ENCODE peak calls at places on chromosomes 7 and 10, in seven cellular contexts. F is stimulated activated CD8-positive, alpha-beta memory T cell treated with anti-CD3 and anti-CD28 coated beads, Interleukin-7, amount 100 ng/mL, for 24 hours; S is glutamatergic neuron; M is natural killer cell treated with Interleukin-12 subunit alpha and Interleukin-12 subunit beta and Interleukin-15 and Interleukin-18, amount 100 ng/mL, for 72 hours; T is sciatic nerve; J is GF-D8; B is hepatocyte. R is an unnamed sample.

GRCh38 chr7:131629203-131629871 is 72.9 kb upstream of the PODXL start:
- DNase-seq in B (no peak), J (no peak), M (no peak), S (no peak), F (no peak), T (no peak), R (no peak)

GRCh38 chr7:156554488-156554887 is 86.1 kb upstream of the RNF32 start:
- DNase-seq in B (no peak), F (no peak), S (no peak), T (no peak), J (no peak), M (no peak), R (no peak)

GRCh38 chr7:1425292-1426136 is 33.8 kb downstream of the MICALL2 start:
- DNase-seq in M (no peak), J (no peak), F (no peak), S (no peak), T (no peak), B (no peak), R (no peak)

GRCh38 chr10:17918187-17918903 is 33.4 kb upstream of the SLC39A12 start:
- DNase-seq in F (no peak), J (no peak), B (no peak), T (no peak), M (no peak), S (no peak), R (no peak)

GRCh38 chr7:78873117-78873516 is 580.4 kb downstream of the MAGI2 start:
- DNase-seq in B (no peak), J (no peak), S (no peak), T (no peak), F (no peak), M (no peak), R (no peak)

GRCh38 chr10:2928219-2928840 is 139.0 kb upstream of the PFKP start:
- DNase-seq in J (no peak), B (peak; percentile 82), T (peak; percentile 85), F (peak; percentile 53), M (no peak), S (peak; percentile 83), R (peak; percentile 58)

GRCh38 chr10:104479906-104480579 is 126.4 kb downstream of the CFAP58 start:
- DNase-seq in J (no peak), T (no peak), B (no peak), F (no peak), M (no peak), S (no peak), R (no peak)

GRCh38 chr7:44216521-44217030 is 15.8 kb downstream of the YKT6 start:
- DNase-seq in B (no peak), F (no peak), M (no peak), S (peak; percentile 20), T (peak; percentile 50), J (no peak), R (no peak)

GRCh38 chr7:45720989-45721388 is 146.8 kb downstream of the ADCY1 start:
- DNase-seq in T (no peak), S (no peak), J (no peak), B (no peak), F (no peak), M (no peak), R (no peak)